ENCODE peak calls at places on chromosomes 6 and 20, in seven cellular contexts. G is lung microvascular endothelial cell, K is T47D, E is astrocyte of the cerebellum, N is fibroblast of the aortic adventitia, O is AG10803, F is tibial nerve. X is an unnamed sample.

GRCh38 chr20:49615401-49616153 is 47.6 kb upstream of the PTGIS start:
- DNase-seq in G (no peak), K (no peak), E (no peak), N (no peak), O (no peak), F (no peak), X (no peak)

GRCh38 chr6:90296346-90297123 is at the start of gene BACH2:
- DNase-seq in G (peak), K (peak), E (peak), N (peak), O (peak), F (peak), X (peak)

GRCh38 chr6:65113581-65113980 is 593.4 kb downstream of the EYS start:
- DNase-seq in G (no peak), K (no peak), E (no peak), N (no peak), O (no peak), F (no peak), X (no peak)

GRCh38 chr6:28134015-28134414 is 7.7 kb upstream of the ZKSCAN8 start:
- DNase-seq in G (peak), K (no peak), E (no peak), N (peak), O (peak), F (no peak), X (no peak)

GRCh38 chr6:142868917-142869316 is 76.1 kb downstream of the HIVEP2 start:
- DNase-seq in G (peak), K (no peak), E (no peak), N (peak), O (no peak), F (no peak), X (no peak)

GRCh38 chr20:41631826-41632225 is 13.6 kb upstream of the CHD6 start:
- DNase-seq in G (no peak), K (no peak), E (peak), N (peak), O (peak), F (no peak), X (no peak)

GRCh38 chr20:56433880-56434255 is 21.8 kb downstream of the CASS4 start:
- DNase-seq in G (no peak), K (no peak), E (no peak), N (peak), O (peak), F (no peak), X (no peak)

GRCh38 chr6:15036690-15037245 is 209.1 kb upstream of the JARID2 start:
- DNase-seq in G (peak), K (no peak), E (no peak), N (no peak), O (no peak), F (peak), X (peak)

GRCh38 chr20:24388828-24389325 is 80.6 kb upstream of the SYNDIG1 start:
- DNase-seq in G (no peak), K (no peak), E (no peak), N (peak), O (no peak), F (no peak), X (no peak)

GRCh38 chr20:15857131-15857784 is 716.0 kb downstream of the KIF16B start:
- DNase-seq in G (no peak), K (no peak), E (no peak), N (no peak), O (no peak), F (no peak), X (no peak)

GRCh38 chr20:46970937-46971630 is 76.4 kb downstream of the EYA2 start:
- DNase-seq in G (peak), K (peak), E (no peak), N (peak), O (peak), F (no peak), X (peak)

GRCh38 chr6:99613398-99613704 is 6.7 kb downstream of the PRDM13 start:
- DNase-seq in G (peak), K (no peak), E (no peak), N (no peak), O (peak), F (no peak), X (no peak)

GRCh38 chr20:32067234-32067821 is 15.3 kb downstream of the HCK start:
- DNase-seq in G (no peak), K (no peak), E (peak), N (peak), O (peak), F (no peak), X (no peak)

GRCh38 chr6:55449219-55449618 is 122.0 kb downstream of the GFRAL start:
- DNase-seq in G (no peak), K (no peak), E (peak), N (no peak), O (no peak), F (no peak), X (no peak)

GRCh38 chr20:103456-103855 is 16.0 kb downstream of the DEFB125 start:
- DNase-seq in G (no peak), K (no peak), E (no peak), N (no peak), O (no peak), F (no peak), X (no peak)

GRCh38 chr6:26045046-26045938 is 41.9 kb upstream of the HFE start:
- DNase-seq in G (peak), K (peak), E (peak), N (peak), O (peak), F (peak), X (no peak)

GRCh38 chr6:47477497-47478232 is at the start of gene CD2AP:
- DNase-seq in G (peak), K (peak), E (peak), N (peak), O (peak), F (peak), X (peak)

GRCh38 chr6:113565306-113565705 is 291.8 kb upstream of the MARCKS start:
- DNase-seq in G (no peak), K (no peak), E (no peak), N (no peak), O (peak), F (no peak), X (no peak)

GRCh38 chr20:57548177-57549058 is 12.5 kb upstream of the PCK1 start:
- DNase-seq in G (peak), K (no peak), E (peak), N (no peak), O (no peak), F (no peak), X (no peak)

GRCh38 chr20:57664476-57664875 is 44.2 kb upstream of the ZBP1 start:
- DNase-seq in G (no peak), K (no peak), E (no peak), N (no peak), O (no peak), F (no peak), X (no peak)

GRCh38 chr6:113994934-113995342 is 24.0 kb upstream of the HDAC2 start:
- DNase-seq in G (peak), K (peak), E (peak), N (peak), O (peak), F (no peak), X (peak)

GRCh38 chr20:25706793-25707192 is 10.1 kb upstream of the ZNF337 start:
- DNase-seq in G (no peak), K (no peak), E (no peak), N (no peak), O (no peak), F (no peak), X (no peak)

GRCh38 chr6:34595332-34596090 is 39.4 kb upstream of the SPDEF start:
- DNase-seq in G (no peak), K (no peak), E (no peak), N (peak), O (peak), F (no peak), X (no peak)

GRCh38 chr6:2529217-2529719 is 221.5 kb downstream of the MYLK4 start:
- DNase-seq in G (no peak), K (no peak), E (no peak), N (no peak), O (no peak), F (no peak), X (no peak)

GRCh38 chr20:3818155-3819151 is 1.9 kb upstream of the AP5S1 start:
- DNase-seq in G (peak), K (peak), E (peak), N (peak), O (peak), F (no peak), X (peak)

GRCh38 chr20:64131406-64131805 is 24.0 kb upstream of the NPBWR2 start:
- DNase-seq in G (peak), K (no peak), E (no peak), N (peak), O (peak), F (no peak), X (no peak)

GRCh38 chr20:46739441-46740213 is 30.2 kb downstream of the SLC2A10 start:
- DNase-seq in G (no peak), K (no peak), E (no peak), N (no peak), O (no peak), F (no peak), X (no peak)

GRCh38 chr20:50151034-50151743 is 2.3 kb downstream of the PEDS1 start:
- DNase-seq in G (no peak), K (no peak), E (no peak), N (peak), O (peak), F (no peak), X (no peak)

GRCh38 chr6:5172057-5172683 is 87.0 kb downstream of the PPP1R3G start:
- DNase-seq in G (no peak), K (no peak), E (no peak), N (no peak), O (no peak), F (no peak), X (no peak)

GRCh38 chr6:15400572-15401004 is 154.7 kb downstream of the JARID2 start:
- DNase-seq in G (peak), K (peak), E (no peak), N (no peak), O (peak), F (peak), X (peak)

GRCh38 chr20:9467995-9468394 is 46.4 kb upstream of the LAMP5 start:
- DNase-seq in G (no peak), K (no peak), E (no peak), N (no peak), O (no peak), F (no peak), X (peak)

GRCh38 chr6:99814230-99814928 is 179.6 kb downstream of the MCHR2 start:
- DNase-seq in G (no peak), K (no peak), E (no peak), N (no peak), O (no peak), F (no peak), X (no peak)

GRCh38 chr6:22221211-22221610 is 75.6 kb downstream of the PRL start:
- DNase-seq in G (no peak), K (no peak), E (no peak), N (no peak), O (no peak), F (no peak), X (no peak)

GRCh38 chr6:5866547-5867051 is 140.1 kb downstream of the NRN1 start:
- DNase-seq in G (peak), K (no peak), E (peak), N (peak), O (peak), F (no peak), X (no peak)

GRCh38 chr20:25280574-25281535 is 33.0 kb downstream of the PYGB start:
- DNase-seq in G (no peak), K (no peak), E (no peak), N (no peak), O (no peak), F (peak), X (no peak)

GRCh38 chr6:137853569-137854213 is 13.4 kb upstream of the TNFAIP3 start:
- DNase-seq in G (no peak), K (no peak), E (peak), N (peak), O (no peak), F (no peak), X (no peak)

GRCh38 chr6:93413190-93413589 is 6.2 kb downstream of the EPHA7 start:
- DNase-seq in G (no peak), K (no peak), E (no peak), N (no peak), O (no peak), F (no peak), X (no peak)

GRCh38 chr6:5763871-5764270 is 242.9 kb downstream of the NRN1 start:
- DNase-seq in G (no peak), K (no peak), E (peak), N (peak), O (peak), F (no peak), X (no peak)

GRCh38 chr20:49893242-49894072 is 21.9 kb downstream of the SPATA2 start:
- DNase-seq in G (no peak), K (no peak), E (no peak), N (no peak), O (peak), F (no peak), X (no peak)

GRCh38 chr6:39452306-39452705 is 129.8 kb upstream of the KCNK16 start:
- DNase-seq in G (no peak), K (no peak), E (peak), N (peak), O (peak), F (no peak), X (no peak)

X was measured in K562.